ENCODE peak calls at places on chromosomes 2 and 18, in seven cellular contexts. B, M, Z, C, T, A and K are unnamed samples.

GRCh38 chr2:86105252-86105968 is at the start of gene POLR1A:
- DNase-seq in B (peak; percentile 96), M (peak; percentile 17), Z (peak; percentile 86), C (peak; percentile 80), T (peak; percentile 87), A (peak; percentile 94), K (peak; percentile 85)

GRCh38 chr2:21656330-21657075 is 532.7 kb downstream of the TDRD15 start:
- DNase-seq in B (no peak), M (no peak), Z (no peak), C (no peak), T (no peak), A (no peak), K (no peak)

GRCh38 chr18:49839012-49839411 is 25.7 kb upstream of the ACAA2 start:
- DNase-seq in B (no peak), M (no peak), Z (no peak), C (no peak), T (no peak), A (peak; percentile 64), K (no peak)

GRCh38 chr2:232487385-232488096 is at the start of gene ECEL1:
- DNase-seq in B (peak; percentile 78), M (no peak), Z (no peak), C (no peak), T (no peak), A (no peak), K (no peak)

GRCh38 chr2:83602753-83603152 is 856.3 kb downstream of the SUCLG1 start:
- DNase-seq in B (no peak), M (no peak), Z (no peak), C (no peak), T (no peak), A (no peak), K (no peak)

GRCh38 chr2:55168221-55169154 is 63.6 kb downstream of the CLHC1 start:
- DNase-seq in B (peak; percentile 51), M (no peak), Z (peak; percentile 35), C (peak; percentile 45), T (peak; percentile 76), A (peak; percentile 78), K (no peak)

GRCh38 chr2:5666798-5667197 is 25.4 kb upstream of the SOX11 start:
- DNase-seq in B (no peak), M (no peak), Z (no peak), C (no peak), T (no peak), A (no peak), K (no peak)

GRCh38 chr2:171107803-171108202 is 52.9 kb downstream of the TLK1 start:
- DNase-seq in B (no peak), M (no peak), Z (no peak), C (no peak), T (no peak), A (no peak), K (no peak)

GRCh38 chr2:90069290-90069894 is 1377.9 kb downstream of the RPIA start:
- DNase-seq in B (no peak), M (peak; percentile 2), Z (no peak), C (peak; percentile 16), T (no peak), A (no peak), K (peak; percentile 1)

GRCh38 chr2:73205611-73206010 is 3.2 kb downstream of the NOTO start:
- DNase-seq in B (no peak), M (no peak), Z (no peak), C (no peak), T (no peak), A (peak; percentile 6), K (no peak)

GRCh38 chr2:204051476-204051875 is 114.9 kb downstream of the ICOS start:
- DNase-seq in B (peak; percentile 21), M (no peak), Z (no peak), C (no peak), T (peak; percentile 22), A (no peak), K (no peak)

GRCh38 chr2:144389151-144389929 is 130.6 kb downstream of the ZEB2 start:
- DNase-seq in B (no peak), M (no peak), Z (no peak), C (no peak), T (no peak), A (no peak), K (no peak)

GRCh38 chr18:42545825-42546224 is 569.7 kb downstream of the RIT2 start:
- DNase-seq in B (no peak), M (no peak), Z (no peak), C (no peak), T (no peak), A (peak; percentile 0), K (no peak)

GRCh38 chr2:102368461-102369109 is 13.0 kb downstream of the IL18R1 start:
- DNase-seq in B (no peak), M (no peak), Z (no peak), C (no peak), T (no peak), A (no peak), K (no peak)

GRCh38 chr18:10037181-10037580 is 123.4 kb downstream of the VAPA start:
- DNase-seq in B (no peak), M (no peak), Z (no peak), C (no peak), T (no peak), A (no peak), K (no peak)

GRCh38 chr2:17830053-17831034 is 14.1 kb downstream of the MSGN1 start:
- DNase-seq in B (peak; percentile 93), M (peak; percentile 11), Z (peak; percentile 64), C (peak; percentile 11), T (peak; percentile 97), A (peak; percentile 74), K (peak; percentile 35)

GRCh38 chr18:72460210-72460680 is 83.9 kb downstream of the CBLN2 start:
- DNase-seq in B (no peak), M (no peak), Z (no peak), C (no peak), T (no peak), A (no peak), K (no peak)

GRCh38 chr2:213187386-213187785 is 36.0 kb upstream of the IKZF2 start:
- DNase-seq in B (no peak), M (no peak), Z (no peak), C (no peak), T (no peak), A (no peak), K (no peak)

GRCh38 chr2:106130251-106130998 is 63.7 kb downstream of the UXS1 start:
- DNase-seq in B (no peak), M (no peak), Z (no peak), C (no peak), T (no peak), A (no peak), K (no peak)

GRCh38 chr18:47929681-47930085 is 776 bp downstream of the SMAD2 start:
- DNase-seq in B (no peak), M (no peak), Z (no peak), C (no peak), T (no peak), A (peak; percentile 74), K (peak; percentile 26)

GRCh38 chr2:217947341-217948316 is 55.2 kb downstream of the TNS1 start:
- DNase-seq in B (no peak), M (peak; percentile 18), Z (no peak), C (no peak), T (no peak), A (no peak), K (no peak)

GRCh38 chr2:204110250-204111183 is 174.0 kb downstream of the ICOS start:
- DNase-seq in B (no peak), M (no peak), Z (no peak), C (peak; percentile 66), T (no peak), A (no peak), K (no peak)

GRCh38 chr2:97011977-97012569 is 25.7 kb upstream of the FAM178B start:
- DNase-seq in B (peak; percentile 56), M (peak; percentile 6), Z (peak; percentile 53), C (peak; percentile 44), T (peak; percentile 78), A (peak; percentile 72), K (peak; percentile 48)

GRCh38 chr2:209619782-209620181 is 151.8 kb upstream of the UNC80 start:
- DNase-seq in B (peak; percentile 31), M (no peak), Z (peak; percentile 31), C (no peak), T (no peak), A (no peak), K (no peak)

GRCh38 chr2:49831698-49832367 is 677.5 kb upstream of the FSHR start:
- DNase-seq in B (no peak), M (no peak), Z (no peak), C (no peak), T (no peak), A (no peak), K (no peak)

GRCh38 chr2:30903326-30903725 is 96.1 kb upstream of the CAPN13 start:
- DNase-seq in B (no peak), M (no peak), Z (no peak), C (no peak), T (no peak), A (no peak), K (no peak)

GRCh38 chr2:173048901-173049661 is 26.6 kb upstream of the MAP3K20 start:
- DNase-seq in B (no peak), M (no peak), Z (no peak), C (no peak), T (peak; percentile 91), A (peak; percentile 99), K (peak; percentile 95)

GRCh38 chr2:128501700-128502099 is 183.0 kb upstream of the HS6ST1 start:
- DNase-seq in B (no peak), M (no peak), Z (no peak), C (no peak), T (no peak), A (no peak), K (no peak)

GRCh38 chr2:238280083-238280816 is 8.2 kb downstream of the PER2 start:
- DNase-seq in B (no peak), M (no peak), Z (no peak), C (no peak), T (no peak), A (no peak), K (no peak)